ENCODE peak calls at places on chromosomes 3 and 15, in nine cellular contexts. K is RPMI7951; Z is RPMI8226; Q is tibial nerve; J is epithelial cell of proximal tubule; N is IMR-90; V is pulmonary artery endothelial cell; T is stimulated activated CD4-positive, alpha-beta T cell treated with anti-CD3 and anti-CD28 coated beads, Interleukin-2, amount 100 ng/mL, for 48 hours; Y is astrocyte of the spinal cord. D is an unnamed sample.

GRCh38 chr3:171376125-171376947 is 83.9 kb downstream of the TNIK start:
- DNase-seq in K (no peak), Z (peak; percentile 73), Q (no peak), J (peak; percentile 71), N (peak; percentile 65), V (no peak), T (no peak), Y (peak; percentile 39), D (no peak)

GRCh38 chr3:169505577-169506155 is 157.8 kb downstream of the MECOM start:
- DNase-seq in K (no peak), Z (peak; percentile 39), Q (no peak), J (no peak), N (no peak), V (no peak), T (no peak), Y (no peak), D (no peak)

GRCh38 chr15:61227269-61228024 is 1.7 kb downstream of the RORA start:
- DNase-seq in K (peak; percentile 65), Z (no peak), Q (peak; percentile 6), J (no peak), N (peak; percentile 50), V (no peak), T (no peak), Y (peak; percentile 66), D (no peak)

GRCh38 chr15:42736178-42736792 is 643 bp downstream of the CDAN1 start:
- DNase-seq in K (peak; percentile 15), Z (peak; percentile 20), Q (no peak), J (no peak), N (no peak), V (no peak), T (peak; percentile 10), Y (peak; percentile 12), D (peak; percentile 40)

GRCh38 chr3:108724101-108724500 is 33.1 kb downstream of the RETNLB start:
- DNase-seq in K (no peak), Z (no peak), Q (no peak), J (no peak), N (no peak), V (no peak), T (no peak), Y (no peak), D (no peak)

GRCh38 chr3:11159421-11159904 is 5.2 kb downstream of the HRH1 start:
- DNase-seq in K (peak; percentile 73), Z (no peak), Q (peak; percentile 82), J (no peak), N (peak; percentile 98), V (no peak), T (no peak), Y (peak; percentile 78), D (no peak)

GRCh38 chr15:51550841-51551240 is 71.7 kb downstream of the DMXL2 start:
- DNase-seq in K (no peak), Z (no peak), Q (no peak), J (no peak), N (no peak), V (no peak), T (no peak), Y (no peak), D (no peak)

GRCh38 chr3:69200384-69201068 is 78.1 kb upstream of the LMOD3 start:
- DNase-seq in K (no peak), Z (peak; percentile 64), Q (no peak), J (no peak), N (peak; percentile 19), V (no peak), T (peak; percentile 41), Y (peak; percentile 65), D (no peak)

GRCh38 chr3:54065551-54065950 is 56.8 kb upstream of the CACNA2D3 start:
- DNase-seq in K (no peak), Z (no peak), Q (no peak), J (no peak), N (no peak), V (no peak), T (no peak), Y (no peak), D (no peak)

D was measured in GM19239.